ENCODE peak calls at places on chromosomes 4 and X, in seven cellular contexts. N is H1, I is SK-N-SH, L is K562, X is NT2/D1, C is HCT116, D is GM12878. W is an unnamed sample.

GRCh38 chrX:13898084-13898483 is 81.2 kb upstream of the GPM6B start:
- DNase-seq in N (no peak), C (no peak), D (peak; percentile 13), I (peak; percentile 11), X (no peak), L (no peak), W (no peak)

GRCh38 chr4:98939892-98940298 is 11.0 kb upstream of the EIF4E start:
- DNase-seq in L (peak; percentile 34), X (no peak), N (no peak), I (peak; percentile 42), C (peak; percentile 75), D (no peak), W (peak; percentile 35)

GRCh38 chr4:183118585-183118984 is 19.5 kb downstream of the WWC2 start:
- DNase-seq in D (no peak), I (no peak), C (no peak), L (no peak), X (no peak), N (no peak), W (no peak)

GRCh38 chr4:118772149-118773081 is 63.5 kb downstream of the SEC24D start:
- DNase-seq in I (no peak), C (peak; percentile 34), X (peak; percentile 5), D (no peak), N (no peak), L (peak; percentile 12), W (peak; percentile 18)

GRCh38 chr4:6460876-6461275 is 11.5 kb downstream of the PPP2R2C start:
- DNase-seq in X (no peak), L (no peak), I (no peak), C (no peak), N (no peak), D (no peak), W (no peak)

GRCh38 chr4:126028871-126029270 is 714.1 kb downstream of the FAT4 start:
- DNase-seq in L (no peak), X (no peak), N (no peak), I (no peak), C (no peak), D (no peak), W (no peak)

GRCh38 chrX:153533041-153533565 is 15.7 kb downstream of the ATP2B3 start:
- DNase-seq in X (no peak), N (no peak), D (no peak), C (no peak), I (no peak), L (no peak), W (no peak)

GRCh38 chr4:86664959-86665358 is 70.8 kb downstream of the PTPN13 start:
- DNase-seq in L (no peak), C (no peak), X (no peak), N (peak; percentile 5), I (no peak), D (no peak), W (no peak)

GRCh38 chrX:152480269-152481212 is 29.4 kb upstream of the GABRA3 start:
- DNase-seq in D (no peak), L (no peak), I (no peak), N (no peak), C (no peak), X (no peak), W (no peak)

GRCh38 chr4:40573593-40574311 is 55.9 kb downstream of the RBM47 start:
- DNase-seq in I (no peak), N (no peak), L (no peak), X (no peak), D (peak; percentile 45), C (no peak), W (no peak)

DNA sequence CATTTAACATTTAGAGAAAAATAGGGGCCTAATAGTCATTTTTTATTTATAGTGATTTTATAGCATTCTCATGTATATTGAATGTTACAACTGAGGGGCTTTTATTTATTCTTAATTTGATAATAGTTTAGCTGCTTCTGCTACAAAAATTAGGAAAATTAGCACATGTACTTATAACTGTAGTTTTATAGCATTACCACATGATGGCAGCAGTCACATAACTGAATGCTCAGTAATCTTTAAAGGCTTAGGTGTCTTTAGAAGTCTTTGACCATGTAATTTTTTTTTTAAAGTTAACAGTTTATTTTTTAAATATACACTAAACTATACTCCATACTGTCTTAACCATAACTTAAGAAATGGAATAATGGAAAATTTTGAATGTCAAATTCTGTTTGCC is 136.6 kb downstream of the STAG2 start:
- DNase-seq in L (no peak), N (no peak), X (no peak), I (peak; percentile 16), D (no peak), C (no peak), W (peak; percentile 9)
- TF ChIP-seq YY1 in L (no peak), N (no peak), X (no peak), I (no peak), D (no peak), C (no peak), W (no peak)

GRCh38 chrX:22164770-22165388 is 107.8 kb upstream of the CBLL2 start:
- DNase-seq in N (no peak), L (no peak), I (no peak), D (no peak), C (no peak), X (no peak), W (no peak)
- TF ChIP-seq YY1 in N (no peak), L (no peak), I (no peak), D (no peak), C (no peak), X (no peak), W (no peak)

DNA sequence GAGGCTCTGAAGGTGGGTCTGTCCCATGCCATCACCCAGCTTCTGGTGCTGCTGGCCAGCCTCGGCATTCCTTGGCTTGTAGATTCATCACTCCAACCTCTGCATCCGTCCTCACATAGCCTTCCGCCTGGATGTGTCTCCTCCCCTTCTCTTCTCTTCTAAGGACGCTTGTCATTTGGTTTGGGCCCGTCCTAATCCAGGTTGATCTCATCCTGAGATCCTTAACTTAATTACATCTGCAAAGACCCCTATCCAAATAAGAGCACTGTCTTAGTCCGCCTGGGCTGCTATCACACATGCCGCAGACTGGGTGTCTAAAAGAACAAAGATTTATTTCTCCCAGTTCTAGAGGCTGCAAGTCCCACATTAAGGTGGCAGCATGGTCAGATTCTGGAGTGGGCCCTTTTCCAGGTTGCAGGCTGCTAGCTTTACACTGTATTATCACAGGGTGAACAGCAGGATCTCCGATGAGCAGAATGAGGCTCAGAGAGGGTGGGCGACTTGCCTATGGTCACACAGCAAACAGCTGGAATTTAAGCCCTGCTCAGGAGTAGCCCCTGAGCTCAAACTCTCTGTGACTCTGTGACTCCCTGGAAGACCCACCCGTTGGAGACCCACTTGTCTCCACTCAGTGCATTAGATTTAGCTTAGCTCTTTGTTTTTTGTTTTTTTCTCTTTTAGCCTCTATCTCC is 113.1 kb downstream of the STK32B start:
- DNase-seq in D (no peak), C (no peak), N (no peak), I (no peak), X (no peak), L (no peak), W (no peak)
- TF ChIP-seq YY1 in D (no peak), C (no peak), N (no peak), I (no peak), X (no peak), L (no peak), W (no peak)

DNA sequence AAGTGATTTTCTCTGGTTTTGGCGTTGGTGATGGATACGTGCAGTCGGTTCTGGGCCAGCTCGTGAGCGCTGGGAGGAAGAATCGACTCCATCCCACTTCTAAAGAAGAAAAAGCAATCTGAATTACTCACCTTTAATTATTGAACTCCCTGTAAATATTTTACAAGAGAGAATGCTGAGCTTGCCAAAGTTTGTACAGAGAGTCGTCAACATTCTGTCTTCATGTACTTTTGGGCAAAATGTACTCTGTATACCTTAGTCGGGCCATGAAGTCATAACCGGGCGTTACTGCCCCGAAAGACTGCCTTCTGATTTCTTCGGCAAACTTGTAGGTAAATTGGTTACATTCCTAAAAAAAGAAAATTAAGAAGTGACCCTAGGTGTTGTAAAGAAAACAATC is 5.5 kb downstream of the PNPLA4 start:
- DNase-seq in X (no peak), I (no peak), N (no peak), D (no peak), L (no peak), C (no peak), W (no peak)
- TF ChIP-seq YY1 in X (no peak), I (no peak), N (no peak), D (no peak), L (no peak), C (no peak), W (no peak)

GRCh38 chr4:53656421-53656981 is 65.2 kb upstream of the LNX1 start:
- DNase-seq in X (no peak), C (no peak), N (no peak), D (no peak), I (no peak), L (no peak), W (no peak)
- TF ChIP-seq YY1 in X (no peak), C (no peak), N (no peak), D (no peak), I (no peak), L (no peak), W (no peak)

DNA sequence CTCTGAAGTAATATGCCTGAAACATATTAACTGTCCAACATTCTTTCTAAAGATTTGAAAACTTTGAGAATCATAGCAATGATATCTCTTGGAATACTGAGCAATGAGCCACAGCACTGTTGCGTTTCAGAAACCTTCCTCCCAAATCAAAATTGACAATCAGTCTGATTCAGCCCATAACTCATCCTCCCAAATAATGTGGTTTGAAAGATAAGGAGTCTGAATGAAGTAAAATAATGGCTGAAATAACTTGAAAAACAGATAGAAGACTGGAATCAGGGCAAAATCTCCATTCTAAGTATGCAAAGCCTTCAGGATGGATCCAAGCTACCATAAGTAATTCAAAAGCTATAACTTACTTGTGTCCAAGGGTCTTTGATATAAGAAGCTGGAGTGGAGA is 98.6 kb upstream of the PLS3 start:
- DNase-seq in I (no peak), D (no peak), L (no peak), X (no peak), C (no peak), N (no peak), W (no peak)
- TF ChIP-seq YY1 in I (no peak), D (no peak), L (no peak), X (no peak), C (no peak), N (no peak), W (no peak)

DNA sequence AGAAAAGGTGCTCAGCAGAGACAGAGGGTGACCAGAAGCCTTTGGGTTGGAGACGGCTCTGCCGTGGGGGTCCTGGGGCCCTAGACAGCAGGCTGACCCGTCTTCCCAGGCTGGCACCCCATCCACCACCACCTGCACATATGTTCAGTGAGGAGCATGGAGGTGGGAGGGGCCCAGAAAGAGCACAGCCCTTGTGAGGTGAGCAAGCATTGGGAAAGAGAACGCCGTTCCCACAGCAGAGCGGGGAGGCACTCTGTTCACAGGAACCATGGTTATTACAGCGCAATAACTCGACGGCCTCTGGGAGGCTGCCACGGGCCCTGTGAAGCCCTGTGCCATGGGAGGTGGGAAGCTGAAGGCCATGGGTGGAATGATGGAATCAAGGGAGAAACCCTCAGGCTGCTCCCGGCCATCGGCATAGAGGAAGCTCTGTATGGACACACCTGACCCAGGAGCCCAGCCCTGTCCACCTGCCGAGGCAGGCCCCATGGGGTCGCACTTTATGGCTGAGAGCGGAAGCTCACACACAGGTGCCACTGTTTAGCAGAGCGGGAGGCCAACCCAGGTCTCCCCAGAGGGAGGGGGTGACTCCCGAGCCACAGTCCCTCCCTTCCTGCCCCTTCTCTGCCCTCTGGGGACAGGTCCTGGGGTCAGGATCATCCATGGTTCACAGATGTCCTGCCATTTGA is 93.5 kb upstream of the AFAP1 start:
- DNase-seq in D (no peak), X (no peak), N (no peak), C (no peak), L (no peak), I (no peak), W (no peak)
- TF ChIP-seq YY1 in D (no peak), X (no peak), N (no peak), C (no peak), L (no peak), I (no peak), W (no peak)

GRCh38 chrX:25015486-25016360 is at the start of gene ARX:
- DNase-seq in L (peak; percentile 91), I (peak; percentile 90), N (no peak), C (peak; percentile 55), X (peak; percentile 77), D (no peak), W (peak; percentile 43)
- TF ChIP-seq YY1 in L (no peak), I (no peak), N (no peak), C (no peak), X (no peak), D (no peak), W (no peak)

W was measured in HepG2.